ENCODE peak calls at places on chromosomes 12 and 14, in ten cellular contexts. I is GM13977, U is fibroblast of mammary gland, O is endothelial cell of umbilical vein, R is thoracic aorta, E is heart right ventricle, F is omental fat pad, B is fibroblast of pulmonary artery, D is Calu3, W is right atrium auricular region. V is an unnamed sample.

GRCh38 chr12:70722584-70723343 is 85.5 kb upstream of the PTPRB start:
- DNase-seq in I (no peak), E (no peak), F (no peak), W (no peak), U (peak), B (peak), O (peak), D (no peak), R (no peak), V (no peak)

GRCh38 chr14:57057803-57058202 is 210.9 kb downstream of the EXOC5 start:
- DNase-seq in D (no peak), E (no peak), U (no peak), O (no peak), W (no peak), F (no peak), R (no peak), B (no peak), I (peak), V (no peak)

GRCh38 chr12:96879301-96879700 is 27.8 kb upstream of the NEDD1 start:
- DNase-seq in F (no peak), B (no peak), O (no peak), I (no peak), W (no peak), D (no peak), U (no peak), R (no peak), E (no peak), V (no peak)

GRCh38 chr12:106248849-106249371 is 1.1 kb upstream of the CKAP4 start:
- DNase-seq in B (peak), D (no peak), I (peak), W (peak), U (peak), E (no peak), R (no peak), O (peak), F (no peak), V (peak)

GRCh38 chr14:74048291-74048690 is 29.1 kb downstream of the BBOF1 start:
- DNase-seq in R (no peak), F (no peak), W (no peak), D (peak), O (peak), E (no peak), B (no peak), I (no peak), U (no peak), V (no peak)

GRCh38 chr12:39619316-39619659 is 315 bp downstream of the ABCD2 start:
- DNase-seq in B (no peak), R (no peak), D (no peak), F (no peak), E (no peak), W (no peak), U (no peak), O (no peak), I (no peak), V (no peak)

GRCh38 chr12:124588689-124589318 is 21.4 kb upstream of the NCOR2 start:
- DNase-seq in F (no peak), E (no peak), D (no peak), R (no peak), I (no peak), O (peak), B (peak), W (peak), U (peak), V (no peak)

GRCh38 chr12:102907918-102908317 is 9.1 kb downstream of the PAH start:
- DNase-seq in F (no peak), D (no peak), I (no peak), R (no peak), O (no peak), E (no peak), W (no peak), U (no peak), B (no peak), V (no peak)

GRCh38 chr14:101068958-101069549 is 165.5 kb upstream of the RTL1 start:
- DNase-seq in U (no peak), F (peak), B (no peak), O (peak), R (no peak), I (no peak), D (no peak), E (no peak), W (no peak), V (peak)

GRCh38 chr12:42590324-42590934 is 883 bp upstream of the PRICKLE1 start:
- DNase-seq in F (no peak), U (no peak), O (peak), R (no peak), D (peak), B (no peak), E (peak), W (peak), I (peak), V (no peak)

GRCh38 chr14:51453869-51454268 is 197.8 kb upstream of the FRMD6 start:
- DNase-seq in B (no peak), D (no peak), E (no peak), O (no peak), W (no peak), I (no peak), F (no peak), U (no peak), R (no peak), V (no peak)

GRCh38 chr14:31206536-31207286 is 882 bp downstream of the HECTD1 start:
- DNase-seq in I (peak), R (no peak), U (no peak), D (peak), F (no peak), W (no peak), B (peak), O (peak), E (no peak), V (peak)

GRCh38 chr12:9634177-9634803 is 26.6 kb upstream of the KLRB1 start:
- DNase-seq in U (peak), D (peak), F (peak), R (no peak), O (peak), E (no peak), W (no peak), I (peak), B (peak), V (no peak)

GRCh38 chr12:3168775-3169221 is 91.6 kb downstream of the TSPAN9 start:
- DNase-seq in F (peak), E (no peak), I (no peak), O (no peak), B (peak), D (peak), W (no peak), U (peak), R (peak), V (no peak)

GRCh38 chr12:115451151-115451784 is 767.3 kb upstream of the TBX3 start:
- DNase-seq in F (no peak), E (no peak), I (no peak), O (no peak), D (no peak), B (no peak), W (no peak), R (no peak), U (no peak), V (no peak)

GRCh38 chr14:34403646-34404045 is 58.4 kb downstream of the SPTSSA start:
- DNase-seq in O (no peak), F (no peak), W (no peak), B (peak), I (no peak), U (peak), R (no peak), E (no peak), D (no peak), V (no peak)

GRCh38 chr14:100049220-100049619 is 16.0 kb upstream of the EVL start:
- DNase-seq in W (no peak), D (no peak), F (no peak), B (peak), I (no peak), E (no peak), U (peak), R (no peak), O (peak), V (no peak)

GRCh38 chr14:52951730-52952481 is 1.1 kb upstream of the FERMT2 start:
- DNase-seq in F (no peak), O (peak), U (peak), I (peak), E (no peak), B (peak), W (peak), R (no peak), D (peak), V (peak)

GRCh38 chr12:130086248-130086647 is 76.0 kb upstream of the FZD10 start:
- DNase-seq in D (no peak), F (no peak), R (no peak), W (no peak), E (no peak), U (no peak), B (no peak), O (no peak), I (no peak), V (no peak)

GRCh38 chr14:96754845-96755184 is 42.4 kb upstream of the VRK1 start:
- DNase-seq in I (no peak), D (no peak), B (no peak), F (no peak), O (no peak), E (no peak), U (peak), W (peak), R (no peak), V (no peak)

GRCh38 chr12:77833329-77833728 is 2.6 kb downstream of the NAV3 start:
- DNase-seq in R (no peak), B (no peak), O (no peak), F (no peak), E (no peak), I (no peak), D (no peak), U (no peak), W (no peak), V (no peak)

GRCh38 chr12:54725233-54725843 is 77.2 kb upstream of the DCD start:
- DNase-seq in E (no peak), R (no peak), B (peak), I (no peak), U (peak), F (no peak), W (no peak), O (peak), D (peak), V (no peak)

GRCh38 chr14:55051426-55052258 is at the start of gene MAPK1IP1L:
- DNase-seq in O (peak), B (peak), W (peak), E (peak), R (peak), F (peak), I (peak), U (peak), D (peak), V (peak)

DNA sequence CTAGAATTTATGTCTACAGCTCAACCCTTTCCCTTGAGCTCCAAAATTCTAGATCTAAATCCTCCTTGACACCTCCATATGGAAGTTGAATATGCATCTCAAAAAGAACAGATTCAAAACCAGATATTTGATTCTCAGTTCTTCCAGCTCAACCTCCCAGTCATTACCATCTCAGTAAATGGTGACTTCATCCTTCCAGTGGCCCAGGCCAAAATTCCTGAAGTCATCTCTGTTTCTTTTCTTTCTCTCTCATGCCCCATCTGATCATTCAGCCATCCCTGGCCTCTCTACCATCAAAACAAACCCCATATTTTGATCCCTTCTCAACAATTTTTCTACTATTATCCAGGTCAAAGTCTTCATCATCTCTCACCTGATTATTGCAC is 29.4 kb upstream of the LUM start:
- DNase-seq in D (no peak), I (no peak), O (no peak), F (no peak), B (peak), E (no peak), R (no peak), U (peak), W (no peak), V (no peak)
- TF ChIP-seq CTCF in D (no peak), I (no peak), O (no peak), F (no peak), B (no peak), E (no peak), R (no peak), U (no peak), W (no peak), V (no peak)

GRCh38 chr14:104795781-104796681 is 483 bp upstream of the AKT1 start:
- DNase-seq in B (peak), W (no peak), D (peak), E (peak), F (no peak), I (peak), O (no peak), U (no peak), R (no peak), V (no peak)

GRCh38 chr14:104794099-104794498 is 1.4 kb downstream of the AKT1 start:
- DNase-seq in D (peak), O (peak), B (peak), U (peak), R (no peak), I (peak), F (no peak), W (no peak), E (peak), V (no peak)

GRCh38 chr14:104793703-104793959 is 1.9 kb downstream of the AKT1 start:
- DNase-seq in U (no peak), W (no peak), D (no peak), F (no peak), B (no peak), I (no peak), O (no peak), R (no peak), E (no peak), V (no peak)

GRCh38 chr14:104795468-104795780 is at the start of gene AKT1:
- DNase-seq in W (no peak), O (no peak), D (no peak), E (no peak), U (no peak), F (no peak), R (no peak), I (no peak), B (no peak), V (no peak)

GRCh38 chr14:104794641-104795467 is 694 bp downstream of the AKT1 start:
- DNase-seq in E (no peak), F (no peak), U (no peak), O (peak), W (no peak), B (no peak), D (peak), R (no peak), I (peak), V (no peak)
- TF ChIP-seq CTCF in E (no peak), F (no peak), U (no peak), O (no peak), W (peak), B (no peak), D (no peak), R (no peak), I (no peak), V (no peak)

GRCh38 chr12:1533205-1533601 is 61.2 kb downstream of the FBXL14 start:
- DNase-seq in F (no peak), R (no peak), U (peak), B (no peak), O (no peak), D (no peak), I (peak), E (no peak), W (no peak), V (no peak)
- TF ChIP-seq CTCF in F (no peak), R (no peak), U (no peak), B (no peak), O (no peak), D (no peak), I (peak), E (no peak), W (no peak), V (no peak)

GRCh38 chr12:49019435-49020317 is 1.1 kb upstream of the PRKAG1 start:
- DNase-seq in I (peak), R (no peak), O (peak), D (peak), B (peak), U (peak), F (no peak), W (no peak), E (no peak), V (no peak)

GRCh38 chr12:49020441-49020840 is 1.9 kb upstream of the PRKAG1 start:
- DNase-seq in U (no peak), F (no peak), B (no peak), W (no peak), E (no peak), I (no peak), D (no peak), R (no peak), O (no peak), V (no peak)

GRCh38 chr12:49018282-49019119 is at the start of gene PRKAG1:
- DNase-seq in R (peak), F (peak), O (peak), U (peak), D (peak), I (peak), B (peak), E (peak), W (peak), V (peak)

GRCh38 chr12:49019120-49019430 is 499 bp upstream of the PRKAG1 start:
- DNase-seq in U (no peak), F (no peak), W (no peak), I (no peak), B (no peak), R (no peak), D (no peak), O (no peak), E (no peak), V (no peak)

DNA sequence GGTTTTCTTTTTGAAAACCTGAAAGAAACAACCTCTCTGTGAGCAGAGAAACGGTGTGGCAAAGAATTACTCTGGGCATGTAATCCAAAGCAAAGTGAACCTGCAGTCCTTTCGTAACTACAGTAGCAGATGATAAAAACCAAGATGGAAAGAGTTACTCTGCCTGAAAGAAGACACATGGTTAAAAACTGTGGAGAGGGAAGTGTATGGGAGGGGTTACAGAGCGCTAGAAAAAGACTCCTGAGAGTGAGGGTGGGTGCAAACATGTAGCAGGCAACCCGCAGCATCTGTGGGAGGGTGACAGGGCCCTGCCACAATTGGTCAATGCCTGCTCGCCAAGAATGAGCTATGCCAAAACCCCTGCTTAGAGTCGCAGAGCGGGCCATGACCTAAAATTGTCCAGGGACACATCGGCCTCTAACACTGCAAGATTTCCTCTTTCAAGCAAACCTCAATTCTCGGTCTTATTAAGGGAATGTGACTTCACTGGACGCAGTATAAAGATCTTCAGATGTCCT is 753 bp downstream of the PRKAG1 start:
- DNase-seq in B (peak), W (no peak), E (no peak), D (peak), O (peak), F (no peak), R (no peak), U (peak), I (no peak), V (no peak)
- TF ChIP-seq CTCF in B (peak), W (no peak), E (no peak), D (no peak), O (no peak), F (no peak), R (no peak), U (no peak), I (no peak), V (no peak)

DNA sequence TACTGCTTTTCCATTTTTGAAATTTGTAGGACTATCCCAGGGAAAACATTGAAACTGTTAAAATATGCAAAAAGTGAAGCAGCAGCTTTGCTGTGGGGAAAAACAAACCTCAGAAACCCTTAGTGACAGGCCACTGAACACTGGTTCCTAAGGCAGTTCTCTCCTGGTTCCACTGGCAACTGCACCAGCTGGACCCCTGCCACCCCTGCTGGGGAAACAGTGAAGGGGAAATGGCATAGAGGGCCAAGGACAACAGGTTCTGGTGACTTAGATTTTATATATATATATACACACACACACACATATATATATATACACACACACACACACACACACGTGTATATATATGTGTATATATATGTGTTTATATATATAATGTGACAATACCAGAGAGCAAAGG is 16.2 kb upstream of the KRT7 start:
- DNase-seq in B (no peak), R (no peak), W (no peak), F (no peak), E (peak), O (peak), U (no peak), I (no peak), D (no peak), V (no peak)
- TF ChIP-seq CTCF in B (no peak), R (no peak), W (no peak), F (no peak), E (no peak), O (no peak), U (no peak), I (no peak), D (no peak), V (no peak)

GRCh38 chr14:103186894-103187586 is 63.8 kb downstream of the TNFAIP2 start:
- DNase-seq in R (no peak), D (peak), F (no peak), E (no peak), W (no peak), B (no peak), U (no peak), I (no peak), O (no peak), V (no peak)

GRCh38 chr14:103184046-103184445 is 60.8 kb downstream of the TNFAIP2 start:
- DNase-seq in F (no peak), E (no peak), D (no peak), R (no peak), W (no peak), I (no peak), U (no peak), O (no peak), B (no peak), V (no peak)

GRCh38 chr14:103186241-103186835 is 63.1 kb downstream of the TNFAIP2 start:
- DNase-seq in E (no peak), F (no peak), I (no peak), O (no peak), D (no peak), U (no peak), W (no peak), B (no peak), R (no peak), V (no peak)

GRCh38 chr14:103187911-103188310 is 64.7 kb downstream of the TNFAIP2 start:
- DNase-seq in E (no peak), O (no peak), R (no peak), D (no peak), I (no peak), W (no peak), B (no peak), U (no peak), F (no peak), V (peak)

DNA sequence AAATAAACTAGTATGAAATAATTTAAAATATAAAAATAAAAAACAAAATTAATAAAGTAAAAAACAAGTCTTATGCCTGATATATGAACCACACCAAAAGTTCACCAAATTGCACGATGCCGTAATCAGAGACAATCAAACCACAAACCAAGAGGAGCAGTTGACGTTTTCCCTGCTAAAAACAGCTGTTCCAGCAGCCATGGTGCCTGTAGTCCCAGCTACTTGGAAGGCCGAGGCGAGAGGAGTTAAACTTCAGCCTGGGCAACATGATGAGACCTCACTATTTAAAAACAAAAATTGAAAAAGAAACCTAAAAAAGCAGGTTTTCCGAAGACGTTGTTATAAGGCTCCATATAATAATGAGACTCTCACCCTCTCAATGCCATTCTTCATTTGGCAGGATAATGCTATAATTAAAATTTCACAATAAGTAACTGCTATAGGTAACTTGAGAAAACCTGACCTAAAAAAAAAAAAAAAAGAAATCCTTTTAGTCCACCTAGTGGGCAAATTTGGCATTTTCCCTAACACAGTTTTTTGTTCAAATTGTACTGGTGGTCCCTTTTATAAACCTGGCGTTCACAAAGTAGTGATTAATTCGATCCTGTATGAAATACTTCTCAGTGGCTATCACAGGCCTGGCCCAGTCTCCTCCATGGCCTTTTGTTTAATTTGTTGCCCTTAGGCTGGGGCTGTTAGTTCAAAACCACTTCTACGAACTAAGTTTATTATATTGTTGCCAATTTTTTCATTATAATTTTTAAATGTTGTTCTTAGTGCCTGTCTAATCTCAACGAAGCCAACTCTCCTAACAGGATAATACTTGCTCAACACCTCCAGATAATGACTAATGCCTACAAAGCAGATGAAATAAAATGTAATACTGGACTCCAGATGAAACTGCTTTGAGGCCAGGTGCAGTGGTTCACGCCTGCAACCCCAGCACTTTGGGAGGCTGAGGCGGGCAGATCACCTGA is 62.1 kb downstream of the TNFAIP2 start:
- DNase-seq in F (no peak), U (peak), O (peak), B (peak), R (no peak), W (no peak), D (peak), E (no peak), I (peak), V (no peak)
- TF ChIP-seq CTCF in F (no peak), U (peak), O (peak), B (peak), R (peak), W (peak), D (peak), E (peak), I (peak), V (peak)

V was measured in ascending aorta.